ENCODE peak calls at places on chromosomes 6 and 20, in four cellular contexts. N is occipital lobe, F is choroid plexus epithelial cell, E is AG09309. D is an unnamed sample.
A peak's percentile ranks its signal among the peaks of the same experiment; 100 is the strongest.

GRCh38 chr6:4637691-4638433 is 138.3 kb upstream of the CDYL start:
- DNase-seq in N (no peak), F (peak; percentile 78), E (peak; percentile 27), D (peak; percentile 58)

GRCh38 chr20:63739129-63740069 is at the start of gene SLC2A4RG:
- DNase-seq in N (peak; percentile 45), F (peak; percentile 71), E (no peak), D (no peak)

GRCh38 chr20:34022154-34022842 is 28.6 kb downstream of the RALY start:
- DNase-seq in N (no peak), F (peak; percentile 46), E (no peak), D (no peak)

GRCh38 chr6:24359640-24360454 is 2.0 kb upstream of the DCDC2 start:
- DNase-seq in N (peak; percentile 64), F (peak; percentile 90), E (no peak), D (no peak)

GRCh38 chr6:14984454-14984853 is 261.4 kb upstream of the JARID2 start:
- DNase-seq in N (no peak), F (peak; percentile 13), E (no peak), D (no peak)

GRCh38 chr6:36649721-36650484 is 28.6 kb upstream of the CDKN1A start:
- DNase-seq in N (no peak), F (no peak), E (no peak), D (no peak)

GRCh38 chr20:48489656-48490055 is 338.1 kb downstream of the PREX1 start:
- DNase-seq in N (no peak), F (no peak), E (no peak), D (no peak)

GRCh38 chr6:91438570-91438969 is 851.7 kb upstream of the MAP3K7 start:
- DNase-seq in N (no peak), F (peak; percentile 39), E (no peak), D (no peak)

GRCh38 chr20:48120120-48120519 is 334.8 kb upstream of the SULF2 start:
- DNase-seq in N (no peak), F (no peak), E (no peak), D (no peak)

GRCh38 chr6:33508935-33509926 is 54.9 kb downstream of the ZBTB9 start:
- DNase-seq in N (no peak), F (no peak), E (no peak), D (no peak)

GRCh38 chr6:136717297-136717990 is 74.8 kb downstream of the MAP3K5 start:
- DNase-seq in N (no peak), F (peak; percentile 59), E (no peak), D (no peak)

GRCh38 chr6:15536201-15536955 is 126.5 kb downstream of the DTNBP1 start:
- DNase-seq in N (no peak), F (no peak), E (peak; percentile 8), D (no peak)

GRCh38 chr20:20395087-20395486 is 27.2 kb downstream of the INSM1 start:
- DNase-seq in N (no peak), F (no peak), E (no peak), D (no peak)

GRCh38 chr20:20480689-20481088 is 112.8 kb downstream of the INSM1 start:
- DNase-seq in N (no peak), F (peak; percentile 91), E (peak; percentile 67), D (no peak)

GRCh38 chr6:31528307-31528777 is 420 bp upstream of the MCCD1 start:
- DNase-seq in N (no peak), F (no peak), E (no peak), D (no peak)

GRCh38 chr6:56570434-56571359 is 72.0 kb downstream of the DST start:
- DNase-seq in N (no peak), F (peak; percentile 62), E (no peak), D (no peak)

D was measured in pulmonary artery endothelial cell.